ENCODE peak calls at places on chromosomes 4 and X, in six cellular contexts. H is naive thymus-derived CD4-positive, alpha-beta T cell; Z is stomach; M is effector memory CD4-positive, alpha-beta T cell; L is lower lobe of right lung; P is CD8-positive, alpha-beta memory T cell. J is an unnamed sample.

GRCh38 chrX:154091678-154092077 is 5.8 kb downstream of the MECP2 start:
- DNase-seq in L (peak; percentile 45), P (peak; percentile 17), Z (peak; percentile 33), H (no peak), M (no peak), J (peak; percentile 62)

GRCh38 chrX:54721424-54721823 is 76.6 kb downstream of the ITIH6 start:
- DNase-seq in Z (no peak), H (no peak), P (no peak), M (no peak), L (no peak), J (no peak)

GRCh38 chr4:163484906-163485305 is 9.6 kb upstream of the TMA16 start:
- DNase-seq in P (peak; percentile 38), M (no peak), H (peak; percentile 34), Z (peak; percentile 32), L (no peak), J (peak; percentile 29)

GRCh38 chr4:156298230-156298629 is 344.6 kb upstream of the CTSO start:
- DNase-seq in Z (no peak), H (no peak), L (no peak), P (no peak), M (no peak), J (no peak)

GRCh38 chrX:34875204-34875603 is 67.4 kb upstream of the FAM47B start:
- DNase-seq in M (no peak), L (no peak), P (no peak), Z (no peak), H (no peak), J (no peak)

GRCh38 chr4:159042097-159042605 is 60.7 kb upstream of the RAPGEF2 start:
- DNase-seq in L (no peak), Z (peak; percentile 61), H (no peak), M (no peak), P (no peak), J (peak; percentile 77)

GRCh38 chr4:688695-689497 is at the start of gene SLC49A3:
- DNase-seq in M (no peak), Z (peak; percentile 53), H (no peak), P (no peak), L (no peak), J (peak; percentile 41)

GRCh38 chr4:181548873-181549541 is 694.2 kb upstream of the TENM3 start:
- DNase-seq in L (no peak), Z (no peak), M (no peak), H (no peak), P (no peak), J (no peak)

GRCh38 chr4:126306152-126306869 is 991.6 kb downstream of the FAT4 start:
- DNase-seq in M (no peak), Z (no peak), H (no peak), L (no peak), P (no peak), J (peak; percentile 6)

GRCh38 chrX:72304877-72305276 is 837 bp downstream of the CITED1 start:
- DNase-seq in P (no peak), L (no peak), H (no peak), M (no peak), Z (no peak), J (no peak)

GRCh38 chr4:128282516-128282915 is 5.1 kb downstream of the PGRMC2 start:
- DNase-seq in M (no peak), Z (no peak), P (no peak), L (no peak), H (no peak), J (no peak)
- H3K36me3 ChIP-seq in M (no peaks in the 10 kb centered on the region), Z (no peaks in the 10 kb centered on the region), P (no peaks in the 10 kb centered on the region), L (no peaks in the 10 kb centered on the region), H (no peaks in the 10 kb centered on the region), J (no peaks in the 10 kb centered on the region)

GRCh38 chrX:80846247-80846646 is 36.6 kb upstream of the BRWD3 start:
- DNase-seq in M (no peak), P (no peak), L (no peak), Z (no peak), H (no peak), J (no peak)
- H3K4me3 ChIP-seq in M (no peak overlapping the region), P (no peak overlapping the region), L (no peak overlapping the region), Z (no peak overlapping the region), H (no peak overlapping the region), J (no peak overlapping the region)

GRCh38 chr4:123783936-123784335 is 387.3 kb downstream of the SPRY1 start:
- DNase-seq in Z (no peak), L (no peak), H (no peak), P (no peak), M (no peak), J (no peak)

GRCh38 chr4:123783091-123783765 is 386.6 kb downstream of the SPRY1 start:
- DNase-seq in Z (no peak), L (no peak), H (no peak), P (no peak), M (no peak), J (no peak)

GRCh38 chr4:123785515-123785914 is 388.9 kb downstream of the SPRY1 start:
- DNase-seq in P (no peak), M (no peak), Z (peak; percentile 27), H (no peak), L (no peak), J (peak; percentile 1)

GRCh38 chr4:123786159-123786915 is 389.7 kb downstream of the SPRY1 start:
- DNase-seq in M (no peak), Z (no peak), H (no peak), P (no peak), L (no peak), J (no peak)

GRCh38 chr4:123784626-123785025 is 388.0 kb downstream of the SPRY1 start:
- DNase-seq in M (no peak), P (no peak), L (no peak), Z (no peak), H (no peak), J (no peak)
- H3K27ac ChIP-seq in M (no peak overlapping the region), P (no peak overlapping the region), L (peak overlapping the region; percentile 66), Z (no peak overlapping the region), H (no peak overlapping the region), J (no peak overlapping the region)

DNA sequence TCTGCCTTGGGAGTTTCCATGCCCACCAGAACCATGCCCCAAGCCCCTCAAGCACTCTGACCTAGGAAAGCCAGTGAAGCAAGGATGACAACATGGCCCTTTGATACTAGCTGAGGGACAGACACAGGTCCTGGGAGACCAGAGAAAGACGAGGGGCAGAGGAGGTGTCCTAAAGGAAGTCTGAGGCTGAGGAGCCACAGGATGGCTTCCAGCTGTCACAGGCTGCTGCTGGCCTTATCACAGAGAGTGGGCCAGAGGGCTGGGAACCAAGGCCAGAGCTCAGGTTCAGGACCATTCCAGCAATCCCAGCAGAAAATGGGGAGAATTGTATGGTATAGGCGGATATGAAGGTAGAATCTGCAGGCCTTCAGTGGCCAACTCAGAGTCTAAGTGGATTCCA is 31.7 kb upstream of the MSANTD1 start:
- DNase-seq in L (peak; percentile 13), H (no peak), P (no peak), M (no peak), Z (no peak), J (no peak)
- H3K36me3 ChIP-seq in L (peaks cover 99% of the 10 kb centered on the region), H (peaks cover 42% of the 10 kb centered on the region), P (peaks cover 67% of the 10 kb centered on the region), M (peaks cover 82% of the 10 kb centered on the region), Z (peaks cover 89% of the 10 kb centered on the region), J (peaks cover 80% of the 10 kb centered on the region)